ENCODE peak calls at places on chromosome 15, in ten cellular contexts. M, H, O, V, I, J, R, P, Z and Q are unnamed samples.
A peak's percentile ranks its signal among the peaks of the same experiment; 100 is the strongest.

GRCh38 chr15:78440375-78441373 is 2.7 kb downstream of the IREB2 start:
- DNase-seq in I (no peak), R (no peak), V (no peak), Z (no peak), M (no peak), H (no peak), J (no peak), P (no peak), O (no peak), Q (no peak)

GRCh38 chr15:70160267-70160666 is 62.5 kb upstream of the TLE3 start:
- DNase-seq in M (no peak), V (no peak), P (no peak), I (peak; percentile 51), R (no peak), Z (peak; percentile 85), H (no peak), O (peak; percentile 61), J (peak; percentile 29), Q (no peak)

GRCh38 chr15:77859491-77860060 is 217.9 kb downstream of the TBC1D2B start:
- DNase-seq in H (no peak), I (peak; percentile 86), V (no peak), R (no peak), M (no peak), P (no peak), O (no peak), J (no peak), Z (no peak), Q (no peak)

GRCh38 chr15:75067123-75067854 is 43.9 kb downstream of the PPCDC start:
- DNase-seq in J (peak; percentile 74), I (no peak), R (peak; percentile 15), V (peak; percentile 91), P (peak; percentile 57), Z (no peak), O (peak; percentile 87), H (no peak), M (no peak), Q (no peak)

GRCh38 chr15:89114974-89115373 is 26.7 kb downstream of the ABHD2 start:
- DNase-seq in H (no peak), I (peak; percentile 76), M (peak; percentile 11), P (no peak), Z (no peak), R (no peak), J (no peak), O (no peak), V (no peak), Q (no peak)

GRCh38 chr15:23422099-23422945 is 24.7 kb downstream of the GOLGA6L2 start:
- DNase-seq in M (no peak), P (no peak), V (no peak), Z (no peak), H (no peak), J (no peak), R (no peak), O (peak; percentile 64), I (no peak), Q (no peak)

GRCh38 chr15:62059818-62060115 is 480 bp downstream of the VPS13C start:
- DNase-seq in O (peak; percentile 72), M (no peak), P (no peak), I (peak; percentile 42), R (peak; percentile 44), Z (peak; percentile 60), J (peak; percentile 48), V (peak; percentile 94), H (no peak), Q (no peak)

GRCh38 chr15:82108489-82109078 is 62.8 kb upstream of the MEX3B start:
- DNase-seq in V (peak; percentile 63), O (peak; percentile 65), H (peak; percentile 29), M (peak; percentile 8), P (no peak), I (peak; percentile 71), J (no peak), Z (peak; percentile 35), R (peak; percentile 48), Q (no peak)

GRCh38 chr15:59722032-59722431 is 32.9 kb upstream of the BNIP2 start:
- DNase-seq in J (no peak), V (no peak), O (no peak), H (no peak), I (no peak), R (no peak), Z (no peak), M (no peak), P (no peak), Q (no peak)

GRCh38 chr15:60381148-60381788 is 16.5 kb downstream of the ANXA2 start:
- DNase-seq in H (no peak), R (no peak), J (no peak), I (no peak), M (no peak), Z (no peak), P (no peak), V (no peak), O (no peak), Q (no peak)

GRCh38 chr15:40310001-40310959 is 2.5 kb upstream of the PLCB2 start:
- DNase-seq in O (peak; percentile 54), Z (no peak), P (no peak), M (peak; percentile 19), I (peak; percentile 45), R (peak; percentile 46), J (no peak), V (peak; percentile 66), H (no peak), Q (peak; percentile 24)

GRCh38 chr15:68794869-68795268 is 25.8 kb downstream of the ANP32A start:
- DNase-seq in H (no peak), I (no peak), V (no peak), M (no peak), Z (no peak), P (no peak), O (peak; percentile 18), J (no peak), R (no peak), Q (no peak)

GRCh38 chr15:89486726-89487050 is 9.7 kb downstream of the RHCG start:
- DNase-seq in M (no peak), I (no peak), R (no peak), P (no peak), V (peak; percentile 35), J (no peak), H (no peak), Z (no peak), O (no peak), Q (peak; percentile 60)

GRCh38 chr15:52834379-52834778 is 44.2 kb upstream of the ONECUT1 start:
- DNase-seq in H (no peak), I (no peak), J (no peak), Z (no peak), P (no peak), O (no peak), V (no peak), R (no peak), M (no peak), Q (no peak)

GRCh38 chr15:66644000-66644787 is 57.8 kb upstream of the SMAD6 start:
- DNase-seq in P (no peak), H (no peak), J (no peak), Z (no peak), R (no peak), M (no peak), I (no peak), V (no peak), O (no peak), Q (no peak)

GRCh38 chr15:93460717-93461116 is 371.7 kb upstream of the RGMA start:
- DNase-seq in J (no peak), O (peak; percentile 92), H (no peak), V (no peak), P (no peak), I (no peak), Z (no peak), M (no peak), R (no peak), Q (no peak)

GRCh38 chr15:69090197-69090948 is 70.1 kb upstream of the GLCE start:
- DNase-seq in J (no peak), O (no peak), Z (no peak), I (no peak), P (no peak), M (no peak), H (no peak), V (no peak), R (no peak), Q (no peak)

GRCh38 chr15:35047528-35047927 is 37.6 kb downstream of the NANOGP8 start:
- DNase-seq in H (no peak), J (no peak), V (no peak), P (no peak), O (peak; percentile 60), Z (no peak), R (no peak), I (no peak), M (no peak), Q (no peak)

GRCh38 chr15:77402740-77403379 is 17.0 kb downstream of the PEAK1 start:
- DNase-seq in J (peak; percentile 45), H (no peak), R (no peak), I (no peak), Z (peak; percentile 74), P (no peak), V (no peak), O (no peak), M (no peak), Q (no peak)

GRCh38 chr15:29787767-29788166 is 34.5 kb downstream of the TJP1 start:
- DNase-seq in R (no peak), H (no peak), M (no peak), V (no peak), P (no peak), O (no peak), Z (no peak), I (no peak), J (no peak), Q (no peak)

GRCh38 chr15:66936864-66937245 is 128.5 kb upstream of the SMAD3 start:
- DNase-seq in O (no peak), Z (no peak), R (no peak), J (no peak), M (no peak), V (no peak), I (no peak), P (no peak), H (no peak), Q (no peak)

GRCh38 chr15:38069001-38069400 is 134.6 kb downstream of the TMCO5A start:
- DNase-seq in P (no peak), M (peak; percentile 20), I (no peak), Z (peak; percentile 74), H (no peak), V (peak; percentile 84), R (no peak), O (peak; percentile 83), J (no peak), Q (no peak)

GRCh38 chr15:70748281-70748747 is 15.0 kb downstream of the UACA start:
- DNase-seq in I (peak; percentile 37), P (no peak), V (no peak), H (no peak), J (no peak), M (no peak), R (no peak), O (no peak), Z (no peak), Q (no peak)

GRCh38 chr15:32824777-32825176 is 107.0 kb downstream of the GREM1 start:
- DNase-seq in J (peak; percentile 84), Z (no peak), O (peak; percentile 98), P (peak; percentile 92), I (no peak), V (no peak), H (no peak), R (no peak), M (no peak), Q (no peak)

GRCh38 chr15:22866066-22866465 is 27.6 kb downstream of the NIPA2 start:
- DNase-seq in H (no peak), I (no peak), O (no peak), J (no peak), V (no peak), Z (no peak), R (no peak), P (no peak), M (no peak), Q (no peak)

GRCh38 chr15:36584511-36584910 is 5.1 kb downstream of the CDIN1 start:
- DNase-seq in I (no peak), H (no peak), M (no peak), V (no peak), Z (no peak), R (no peak), J (no peak), P (no peak), O (no peak), Q (no peak)

GRCh38 chr15:82808634-82809041 is 790 bp upstream of the WHAMM start:
- DNase-seq in I (no peak), O (peak; percentile 10), Z (no peak), P (no peak), M (no peak), H (no peak), V (peak; percentile 26), J (no peak), R (no peak), Q (no peak)

GRCh38 chr15:90114451-90114901 is 12.2 kb upstream of the IDH2 start:
- DNase-seq in P (no peak), M (no peak), O (no peak), J (no peak), R (no peak), Z (no peak), I (no peak), V (no peak), H (no peak), Q (no peak)